ENCODE peak calls at places on chromosomes 7 and 10, in ten cellular contexts. One of them, this sample, is unnamed.

GRCh38 chr10:43083764-43084163 is 6.9 kb downstream of the RET start:
- DNase-seq in hypothalamus: no peak
- DNase-seq in GM12891: no peak
- DNase-seq in amniotic stem cell: no peak
- DNase-seq in mucosa of descending colon: no peak
- DNase-seq in IMR-90: no peak
- DNase-seq in T-helper 1 cell: no peak
- DNase-seq in mesothelial cell of epicardium: no peak
- DNase-seq in transverse colon: no peak
- DNase-seq in kidney: no peak
- DNase-seq in this sample: no peak

GRCh38 chr10:70742537-70743429 is 42.4 kb downstream of the TBATA start:
- DNase-seq in hypothalamus: no peak
- DNase-seq in GM12891: no peak
- DNase-seq in amniotic stem cell: no peak
- DNase-seq in mucosa of descending colon: peak
- DNase-seq in IMR-90: peak
- DNase-seq in T-helper 1 cell: no peak
- DNase-seq in mesothelial cell of epicardium: no peak
- DNase-seq in transverse colon: peak
- DNase-seq in kidney: peak
- DNase-seq in this sample: no peak

GRCh38 chr7:150343225-150343624 is 1.8 kb upstream of the RARRES2 start:
- DNase-seq in hypothalamus: no peak
- DNase-seq in GM12891: no peak
- DNase-seq in amniotic stem cell: no peak
- DNase-seq in mucosa of descending colon: no peak
- DNase-seq in IMR-90: no peak
- DNase-seq in T-helper 1 cell: no peak
- DNase-seq in mesothelial cell of epicardium: no peak
- DNase-seq in transverse colon: no peak
- DNase-seq in kidney: no peak
- DNase-seq in this sample: no peak

GRCh38 chr10:31148955-31149354 is 117.3 kb upstream of the ZNF438 start:
- DNase-seq in hypothalamus: no peak
- DNase-seq in GM12891: no peak
- DNase-seq in amniotic stem cell: no peak
- DNase-seq in mucosa of descending colon: no peak
- DNase-seq in IMR-90: no peak
- DNase-seq in T-helper 1 cell: no peak
- DNase-seq in mesothelial cell of epicardium: no peak
- DNase-seq in transverse colon: no peak
- DNase-seq in kidney: no peak
- DNase-seq in this sample: no peak

GRCh38 chr7:158284121-158284520 is 303.5 kb downstream of the PTPRN2 start:
- DNase-seq in hypothalamus: no peak
- DNase-seq in GM12891: no peak
- DNase-seq in amniotic stem cell: no peak
- DNase-seq in mucosa of descending colon: no peak
- DNase-seq in IMR-90: no peak
- DNase-seq in T-helper 1 cell: no peak
- DNase-seq in mesothelial cell of epicardium: peak
- DNase-seq in transverse colon: no peak
- DNase-seq in kidney: no peak
- DNase-seq in this sample: no peak

GRCh38 chr7:105304040-105304895 is 84.5 kb downstream of the SRPK2 start:
- DNase-seq in hypothalamus: peak
- DNase-seq in GM12891: no peak
- DNase-seq in amniotic stem cell: peak
- DNase-seq in mucosa of descending colon: no peak
- DNase-seq in IMR-90: peak
- DNase-seq in T-helper 1 cell: no peak
- DNase-seq in mesothelial cell of epicardium: no peak
- DNase-seq in transverse colon: no peak
- DNase-seq in kidney: no peak
- DNase-seq in this sample: peak

GRCh38 chr7:42093361-42093905 is 143.6 kb downstream of the GLI3 start:
- DNase-seq in hypothalamus: no peak
- DNase-seq in GM12891: no peak
- DNase-seq in amniotic stem cell: no peak
- DNase-seq in mucosa of descending colon: no peak
- DNase-seq in IMR-90: no peak
- DNase-seq in T-helper 1 cell: no peak
- DNase-seq in mesothelial cell of epicardium: no peak
- DNase-seq in transverse colon: no peak
- DNase-seq in kidney: no peak
- DNase-seq in this sample: no peak

GRCh38 chr10:74901867-74902439 is 75.6 kb downstream of the KAT6B start:
- DNase-seq in hypothalamus: no peak
- DNase-seq in GM12891: no peak
- DNase-seq in amniotic stem cell: no peak
- DNase-seq in mucosa of descending colon: no peak
- DNase-seq in IMR-90: no peak
- DNase-seq in T-helper 1 cell: no peak
- DNase-seq in mesothelial cell of epicardium: no peak
- DNase-seq in transverse colon: no peak
- DNase-seq in kidney: no peak
- DNase-seq in this sample: no peak

GRCh38 chr10:84353052-84353803 is 24.8 kb downstream of the CCSER2 start:
- DNase-seq in hypothalamus: no peak
- DNase-seq in GM12891: no peak
- DNase-seq in amniotic stem cell: no peak
- DNase-seq in mucosa of descending colon: no peak
- DNase-seq in IMR-90: no peak
- DNase-seq in T-helper 1 cell: no peak
- DNase-seq in mesothelial cell of epicardium: no peak
- DNase-seq in transverse colon: no peak
- DNase-seq in kidney: no peak
- DNase-seq in this sample: no peak

GRCh38 chr7:113890326-113891030 is 28.3 kb downstream of the PPP1R3A start:
- DNase-seq in hypothalamus: no peak
- DNase-seq in GM12891: no peak
- DNase-seq in amniotic stem cell: peak
- DNase-seq in mucosa of descending colon: no peak
- DNase-seq in IMR-90: peak
- DNase-seq in T-helper 1 cell: no peak
- DNase-seq in mesothelial cell of epicardium: no peak
- DNase-seq in transverse colon: no peak
- DNase-seq in kidney: no peak
- DNase-seq in this sample: no peak

GRCh38 chr7:43586251-43586900 is 3.5 kb downstream of the STK17A start:
- DNase-seq in hypothalamus: no peak
- DNase-seq in GM12891: no peak
- DNase-seq in amniotic stem cell: no peak
- DNase-seq in mucosa of descending colon: no peak
- DNase-seq in IMR-90: peak
- DNase-seq in T-helper 1 cell: no peak
- DNase-seq in mesothelial cell of epicardium: no peak
- DNase-seq in transverse colon: no peak
- DNase-seq in kidney: no peak
- DNase-seq in this sample: no peak